ENCODE peak calls at places on chromosomes 12 and 14, in four cellular contexts. O is HEK293T, E is K562, Y is HepG2. S is an unnamed sample.

GRCh38 chr14:93186461-93186860 is 1.3 kb downstream of the LYSET start:
- DNase-seq in O (no peak), E (no peak), Y (no peak), S (no peak)

GRCh38 chr14:54730156-54730961 is 163.4 kb downstream of the SAMD4A start:
- DNase-seq in O (no peak), E (no peak), Y (no peak), S (peak)

GRCh38 chr12:124835652-124836410 is 27.8 kb downstream of the SCARB1 start:
- DNase-seq in O (no peak), E (no peak), Y (no peak), S (no peak)

GRCh38 chr14:87888136-87888999 is 104.6 kb downstream of the GALC start:
- DNase-seq in O (peak), E (peak), Y (peak), S (no peak)

GRCh38 chr14:55707365-55707804 is 127.4 kb downstream of the KTN1 start:
- DNase-seq in O (peak), E (no peak), Y (peak), S (no peak)

GRCh38 chr14:63470877-63471565 is 72.2 kb downstream of the PPP2R5E start:
- DNase-seq in O (no peak), E (no peak), Y (peak), S (peak)

GRCh38 chr14:68796418-68797101 is 3.7 kb upstream of the ZFP36L1 start:
- DNase-seq in O (no peak), E (peak), Y (no peak), S (no peak)

GRCh38 chr14:86782092-86782580 is 1210.8 kb downstream of the GALC start:
- DNase-seq in O (no peak), E (no peak), Y (no peak), S (no peak)

GRCh38 chr14:104891121-104891551 is 26.1 kb downstream of the CEP170B start:
- DNase-seq in O (no peak), E (no peak), Y (no peak), S (no peak)

GRCh38 chr12:46268349-46268616 is 560 bp downstream of the SLC38A1 start:
- DNase-seq in O (no peak), E (no peak), Y (no peak), S (no peak)

GRCh38 chr12:14995583-14996425 is 23.0 kb downstream of the PDE6H start:
- DNase-seq in O (peak), E (peak), Y (peak), S (peak)

GRCh38 chr14:65940056-65940735 is 527.7 kb downstream of the FUT8 start:
- DNase-seq in O (peak), E (peak), Y (peak), S (no peak)

GRCh38 chr14:102927878-102928411 is 5.5 kb downstream of the AMN start:
- DNase-seq in O (no peak), E (no peak), Y (no peak), S (no peak)

GRCh38 chr12:67091204-67091603 is 178.0 kb upstream of the CAND1 start:
- DNase-seq in O (no peak), E (no peak), Y (no peak), S (no peak)

GRCh38 chr14:50957296-50957695 is 13.0 kb upstream of the PYGL start:
- DNase-seq in O (peak), E (no peak), Y (no peak), S (no peak)

GRCh38 chr14:53399057-53399456 is 245.9 kb upstream of the DDHD1 start:
- DNase-seq in O (peak), E (peak), Y (no peak), S (no peak)

GRCh38 chr12:10612954-10613333 is 465 bp downstream of the MAGOHB start:
- DNase-seq in O (peak), E (peak), Y (no peak), S (no peak)

GRCh38 chr12:34403706-34404376 is 381.5 kb downstream of the ALG10 start:
- DNase-seq in O (peak), E (no peak), Y (no peak), S (no peak)

GRCh38 chr12:122517877-122518276 is 8.9 kb downstream of the RSRC2 start:
- DNase-seq in O (no peak), E (no peak), Y (no peak), S (no peak)

GRCh38 chr14:52918486-52918885 is 32.4 kb downstream of the FERMT2 start:
- DNase-seq in O (no peak), E (no peak), Y (no peak), S (peak)

GRCh38 chr12:77339610-77340009 is 274.2 kb upstream of the E2F7 start:
- DNase-seq in O (no peak), E (no peak), Y (no peak), S (no peak)

GRCh38 chr12:68454855-68455254 is 122.7 kb upstream of the MDM1 start:
- DNase-seq in O (no peak), E (no peak), Y (no peak), S (no peak)

GRCh38 chr12:54376596-54377468 is 7.7 kb downstream of the ZNF385A start:
- DNase-seq in O (no peak), E (no peak), Y (no peak), S (no peak)

GRCh38 chr12:56991319-56991906 is 14.9 kb downstream of the ZBTB39 start:
- DNase-seq in O (no peak), E (no peak), Y (no peak), S (no peak)

GRCh38 chr14:104135121-104135903 is 3.1 kb upstream of the KIF26A start:
- DNase-seq in O (peak), E (no peak), Y (peak), S (no peak)

GRCh38 chr12:12686925-12687324 is 9.1 kb downstream of the GPR19 start:
- DNase-seq in O (no peak), E (no peak), Y (no peak), S (no peak)

GRCh38 chr12:12686472-12686871 is 9.5 kb downstream of the GPR19 start:
- DNase-seq in O (no peak), E (no peak), Y (no peak), S (no peak)

GRCh38 chr12:12693111-12693671 is 2.8 kb downstream of the GPR19 start:
- DNase-seq in O (no peak), E (no peak), Y (no peak), S (peak)

GRCh38 chr12:12691549-12691948 is 4.4 kb downstream of the GPR19 start:
- DNase-seq in O (no peak), E (no peak), Y (no peak), S (no peak)

DNA sequence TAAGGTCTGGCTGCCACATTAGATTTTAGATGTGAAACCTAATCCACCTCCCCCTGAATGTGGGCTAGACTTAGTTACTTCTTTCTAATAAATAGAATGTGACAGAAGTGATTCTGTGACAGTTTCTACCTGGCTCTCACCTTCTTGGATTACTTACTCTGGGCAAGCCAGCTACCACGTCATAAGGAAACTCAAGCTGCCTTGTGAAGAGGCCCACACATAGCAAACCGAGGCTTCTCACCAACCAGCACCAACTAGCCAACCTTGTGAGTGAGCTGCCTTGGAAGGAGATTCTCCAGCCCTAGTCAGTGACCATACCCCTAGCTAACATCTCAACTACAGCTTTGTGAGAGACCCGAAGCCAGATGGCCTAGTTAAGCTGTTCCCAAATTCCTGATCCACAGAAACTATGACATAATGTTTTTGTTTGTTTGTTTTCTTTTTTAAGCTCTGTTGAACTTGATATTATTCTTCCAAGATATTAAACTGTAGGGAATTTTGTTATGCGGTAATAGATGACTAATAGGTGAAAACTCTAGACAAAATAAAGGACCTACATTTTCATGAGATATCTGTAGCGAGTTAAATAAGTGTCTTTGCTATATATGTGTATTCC is 6.2 kb downstream of the GPR19 start:
- DNase-seq in O (no peak), E (no peak), Y (no peak), S (no peak)
- TF ChIP-seq TARDBP in O (no peak), E (no peak), Y (no peak), S (no peak)

GRCh38 chr12:55822228-55822627 is 4.4 kb downstream of the ORMDL2 start:
- DNase-seq in O (no peak), E (no peak), Y (peak), S (no peak)
- TF ChIP-seq TARDBP in O (no peak), E (no peak), Y (no peak), S (no peak)

DNA sequence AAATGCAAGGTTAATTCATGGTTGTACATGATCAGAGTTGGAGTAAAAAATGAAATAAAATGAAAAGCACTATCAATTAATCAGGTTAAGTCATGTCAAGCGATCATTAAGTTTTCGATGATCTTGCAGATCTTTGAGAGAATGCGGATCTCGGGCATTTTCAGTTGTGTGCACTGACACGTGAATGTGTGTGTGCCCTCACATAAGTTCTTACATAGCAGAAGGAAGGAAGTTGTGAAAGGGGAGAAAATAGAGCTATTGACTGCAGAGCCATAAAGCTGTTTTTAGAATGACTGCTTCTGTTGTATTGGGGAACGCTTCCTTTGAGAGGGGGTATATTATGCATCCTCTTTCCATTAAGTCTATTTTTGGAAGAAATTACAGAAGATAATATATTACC is 101.3 kb downstream of the HMGA2 start:
- DNase-seq in O (no peak), E (no peak), Y (peak), S (no peak)
- TF ChIP-seq TARDBP in O (no peak), E (no peak), Y (no peak), S (no peak)

GRCh38 chr14:95189400-95190162 is 32.3 kb upstream of the DICER1 start:
- DNase-seq in O (no peak), E (no peak), Y (no peak), S (no peak)

GRCh38 chr14:95190346-95190840 is 33.1 kb upstream of the DICER1 start:
- DNase-seq in O (no peak), E (no peak), Y (no peak), S (no peak)

GRCh38 chr14:95190857-95191256 is 33.5 kb upstream of the DICER1 start:
- DNase-seq in O (no peak), E (no peak), Y (no peak), S (no peak)

GRCh38 chr14:95192306-95192705 is 35.0 kb upstream of the DICER1 start:
- DNase-seq in O (no peak), E (no peak), Y (no peak), S (no peak)

GRCh38 chr14:95191445-95192199 is 34.3 kb upstream of the DICER1 start:
- DNase-seq in O (no peak), E (no peak), Y (no peak), S (no peak)
- TF ChIP-seq TARDBP in O (no peak), E (no peak), Y (no peak), S (no peak)

GRCh38 chr12:51819851-51820720 is 28.4 kb downstream of the FIGNL2 start:
- DNase-seq in O (no peak), E (no peak), Y (no peak), S (no peak)
- TF ChIP-seq TARDBP in O (no peak), E (no peak), Y (no peak), S (no peak)

DNA sequence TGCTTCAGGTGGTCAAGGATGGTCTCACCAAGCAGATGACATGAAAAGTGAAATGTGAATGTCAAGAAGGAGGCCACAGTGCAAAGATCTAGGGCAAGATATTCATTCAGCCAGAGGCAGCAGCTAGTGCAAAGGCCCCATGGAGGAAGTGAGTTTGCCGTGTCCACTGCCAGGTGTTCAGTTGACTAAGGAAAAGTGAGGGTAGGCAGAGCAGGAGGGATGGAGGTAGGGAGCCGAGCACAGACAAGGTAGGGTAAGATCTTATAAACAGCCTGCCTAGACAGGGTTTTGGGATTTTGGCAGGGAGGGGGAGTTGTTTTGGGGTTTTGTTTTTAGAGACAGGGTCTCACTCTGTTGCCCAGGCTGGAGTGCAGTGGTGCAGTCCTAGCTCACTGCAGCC is 11.9 kb downstream of the PPP2R5C start:
- DNase-seq in O (no peak), E (no peak), Y (no peak), S (no peak)
- TF ChIP-seq TARDBP in O (no peak), E (no peak), Y (no peak), S (no peak)

GRCh38 chr12:76288218-76288617 is 60.0 kb downstream of the BBS10 start:
- DNase-seq in O (no peak), E (no peak), Y (no peak), S (no peak)

GRCh38 chr12:76282744-76283143 is 65.5 kb downstream of the BBS10 start:
- DNase-seq in O (no peak), E (no peak), Y (no peak), S (no peak)

DNA sequence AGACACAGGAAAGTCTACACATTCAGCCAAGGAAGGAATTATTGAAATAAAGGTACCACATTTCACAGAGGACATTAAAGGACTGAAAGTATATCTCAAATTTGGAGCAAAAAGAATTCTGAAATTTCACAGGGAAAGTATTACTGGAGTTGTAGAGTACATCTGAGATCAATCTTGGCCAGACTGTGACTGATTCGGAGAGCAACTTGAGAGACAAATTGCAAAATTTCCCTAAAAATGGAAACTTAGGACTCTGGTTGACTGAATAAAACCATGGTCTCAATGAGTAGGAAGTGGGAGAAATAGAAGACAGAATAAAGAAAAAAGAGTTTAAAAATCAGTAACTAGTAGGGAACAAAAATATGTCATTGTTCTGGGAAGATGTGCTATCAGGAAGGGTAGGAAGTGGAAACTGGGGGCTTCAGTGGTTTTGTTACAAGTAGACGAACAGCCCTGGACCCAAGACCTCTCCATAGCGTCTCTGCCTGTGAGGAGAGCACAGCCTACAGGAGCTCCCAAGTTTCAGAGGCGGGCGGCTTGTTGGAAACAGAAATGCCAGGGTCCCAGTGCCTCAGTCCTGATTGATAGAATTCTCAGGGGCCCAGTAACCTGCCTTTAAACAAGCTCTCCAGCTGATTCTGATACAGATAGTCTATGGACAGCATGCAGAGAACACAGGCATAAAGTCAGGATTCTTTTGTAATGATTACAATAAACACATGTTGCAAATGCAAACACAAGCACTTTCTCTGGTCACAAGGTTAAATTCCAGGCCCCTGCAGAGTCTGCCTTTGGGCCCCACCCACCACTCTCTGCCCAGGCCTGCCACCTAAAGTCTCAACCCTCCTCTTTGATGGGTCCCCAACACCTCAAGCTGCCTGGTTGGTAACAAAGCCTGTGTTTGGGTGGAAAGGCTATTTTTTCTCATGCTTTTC is 63.1 kb downstream of the BBS10 start:
- DNase-seq in O (no peak), E (no peak), Y (peak), S (no peak)
- TF ChIP-seq TARDBP in O (no peak), E (no peak), Y (no peak), S (no peak)

S was measured in GM12878.